ENCODE peak calls at places on chromosomes 7 and 10, in ten cellular contexts. One of them, this sample, is unnamed.

GRCh38 chr7:116726713-116727431 is 54.9 kb downstream of the MET start:
- DNase-seq in cardiac fibroblast: no peak
- DNase-seq in heart right ventricle: no peak
- DNase-seq in heart left ventricle: no peak
- DNase-seq in bronchial epithelial cell: no peak
- DNase-seq in psoas muscle: no peak
- DNase-seq in fibroblast of pulmonary artery: peak
- DNase-seq in coronary artery: no peak
- DNase-seq in fibroblast of lung: no peak
- DNase-seq in fibroblast of mammary gland: no peak
- DNase-seq in this sample: peak

GRCh38 chr10:79433324-79434222 is 11.9 kb downstream of the ZCCHC24 start:
- DNase-seq in fibroblast of pulmonary artery: no peak
- DNase-seq in coronary artery: no peak
- DNase-seq in bronchial epithelial cell: no peak
- DNase-seq in psoas muscle: no peak
- DNase-seq in heart right ventricle: no peak
- DNase-seq in fibroblast of lung: no peak
- DNase-seq in fibroblast of mammary gland: no peak
- DNase-seq in cardiac fibroblast: no peak
- DNase-seq in heart left ventricle: peak
- DNase-seq in this sample: no peak

GRCh38 chr10:84341538-84341856 is 13.1 kb downstream of the CCSER2 start:
- DNase-seq in fibroblast of mammary gland: no peak
- DNase-seq in psoas muscle: no peak
- DNase-seq in cardiac fibroblast: no peak
- DNase-seq in fibroblast of lung: no peak
- DNase-seq in coronary artery: no peak
- DNase-seq in bronchial epithelial cell: no peak
- DNase-seq in fibroblast of pulmonary artery: no peak
- DNase-seq in heart right ventricle: no peak
- DNase-seq in heart left ventricle: no peak
- DNase-seq in this sample: no peak

GRCh38 chr7:145986248-145986874 is 130.2 kb upstream of the CNTNAP2 start:
- DNase-seq in heart left ventricle: no peak
- DNase-seq in fibroblast of pulmonary artery: no peak
- DNase-seq in fibroblast of mammary gland: no peak
- DNase-seq in bronchial epithelial cell: no peak
- DNase-seq in heart right ventricle: no peak
- DNase-seq in fibroblast of lung: no peak
- DNase-seq in coronary artery: no peak
- DNase-seq in cardiac fibroblast: no peak
- DNase-seq in psoas muscle: no peak
- DNase-seq in this sample: no peak

GRCh38 chr7:134419085-134419484 is 39.8 kb downstream of the AKR1B1 start:
- DNase-seq in heart right ventricle: no peak
- DNase-seq in fibroblast of pulmonary artery: no peak
- DNase-seq in fibroblast of lung: no peak
- DNase-seq in psoas muscle: no peak
- DNase-seq in heart left ventricle: no peak
- DNase-seq in coronary artery: no peak
- DNase-seq in cardiac fibroblast: no peak
- DNase-seq in bronchial epithelial cell: no peak
- DNase-seq in fibroblast of mammary gland: no peak
- DNase-seq in this sample: no peak

GRCh38 chr10:108421256-108421655 is 1256.8 kb upstream of the SORCS1 start:
- DNase-seq in cardiac fibroblast: no peak
- DNase-seq in fibroblast of mammary gland: no peak
- DNase-seq in psoas muscle: no peak
- DNase-seq in heart right ventricle: no peak
- DNase-seq in fibroblast of pulmonary artery: no peak
- DNase-seq in heart left ventricle: no peak
- DNase-seq in bronchial epithelial cell: peak
- DNase-seq in coronary artery: no peak
- DNase-seq in fibroblast of lung: no peak
- DNase-seq in this sample: no peak

GRCh38 chr7:47495269-47495875 is 86.5 kb downstream of the TNS3 start:
- DNase-seq in bronchial epithelial cell: no peak
- DNase-seq in coronary artery: no peak
- DNase-seq in psoas muscle: no peak
- DNase-seq in cardiac fibroblast: no peak
- DNase-seq in heart left ventricle: no peak
- DNase-seq in fibroblast of mammary gland: no peak
- DNase-seq in fibroblast of lung: no peak
- DNase-seq in heart right ventricle: no peak
- DNase-seq in fibroblast of pulmonary artery: no peak
- DNase-seq in this sample: no peak

GRCh38 chr10:42783181-42783549 is 570 bp downstream of the BMS1 start:
- DNase-seq in fibroblast of mammary gland: peak
- DNase-seq in cardiac fibroblast: peak
- DNase-seq in coronary artery: no peak
- DNase-seq in heart right ventricle: no peak
- DNase-seq in bronchial epithelial cell: peak
- DNase-seq in fibroblast of lung: peak
- DNase-seq in heart left ventricle: peak
- DNase-seq in fibroblast of pulmonary artery: peak
- DNase-seq in psoas muscle: no peak
- DNase-seq in this sample: peak

GRCh38 chr10:124127965-124128810 is 34.8 kb upstream of the CHST15 start:
- DNase-seq in heart left ventricle: no peak
- DNase-seq in cardiac fibroblast: no peak
- DNase-seq in fibroblast of mammary gland: no peak
- DNase-seq in fibroblast of lung: no peak
- DNase-seq in bronchial epithelial cell: no peak
- DNase-seq in fibroblast of pulmonary artery: no peak
- DNase-seq in coronary artery: no peak
- DNase-seq in psoas muscle: no peak
- DNase-seq in heart right ventricle: no peak
- DNase-seq in this sample: no peak

GRCh38 chr10:27448926-27449325 is 55.2 kb upstream of the RAB18 start:
- DNase-seq in cardiac fibroblast: peak
- DNase-seq in heart right ventricle: no peak
- DNase-seq in fibroblast of pulmonary artery: peak
- DNase-seq in coronary artery: no peak
- DNase-seq in psoas muscle: no peak
- DNase-seq in bronchial epithelial cell: peak
- DNase-seq in fibroblast of mammary gland: peak
- DNase-seq in fibroblast of lung: peak
- DNase-seq in heart left ventricle: no peak
- DNase-seq in this sample: peak

GRCh38 chr7:82049442-82049841 is 279.6 kb upstream of the HGF start:
- DNase-seq in bronchial epithelial cell: no peak
- DNase-seq in heart right ventricle: no peak
- DNase-seq in heart left ventricle: no peak
- DNase-seq in psoas muscle: no peak
- DNase-seq in fibroblast of pulmonary artery: peak
- DNase-seq in cardiac fibroblast: peak
- DNase-seq in fibroblast of lung: peak
- DNase-seq in coronary artery: no peak
- DNase-seq in fibroblast of mammary gland: peak
- DNase-seq in this sample: no peak

GRCh38 chr7:1402110-1402790 is 57.0 kb downstream of the MICALL2 start:
- DNase-seq in fibroblast of mammary gland: no peak
- DNase-seq in coronary artery: no peak
- DNase-seq in bronchial epithelial cell: no peak
- DNase-seq in heart right ventricle: no peak
- DNase-seq in fibroblast of lung: no peak
- DNase-seq in fibroblast of pulmonary artery: no peak
- DNase-seq in cardiac fibroblast: no peak
- DNase-seq in heart left ventricle: no peak
- DNase-seq in psoas muscle: peak
- DNase-seq in this sample: no peak

GRCh38 chr7:1402791-1403755 is 56.2 kb downstream of the MICALL2 start:
- DNase-seq in fibroblast of lung: no peak
- DNase-seq in fibroblast of pulmonary artery: no peak
- DNase-seq in psoas muscle: no peak
- DNase-seq in fibroblast of mammary gland: no peak
- DNase-seq in cardiac fibroblast: no peak
- DNase-seq in heart left ventricle: no peak
- DNase-seq in coronary artery: no peak
- DNase-seq in bronchial epithelial cell: no peak
- DNase-seq in heart right ventricle: no peak
- DNase-seq in this sample: no peak

GRCh38 chr7:1401011-1401410 is 58.3 kb downstream of the MICALL2 start:
- DNase-seq in fibroblast of lung: no peak
- DNase-seq in fibroblast of mammary gland: no peak
- DNase-seq in coronary artery: no peak
- DNase-seq in fibroblast of pulmonary artery: no peak
- DNase-seq in heart right ventricle: no peak
- DNase-seq in psoas muscle: no peak
- DNase-seq in bronchial epithelial cell: no peak
- DNase-seq in cardiac fibroblast: no peak
- DNase-seq in heart left ventricle: no peak
- DNase-seq in this sample: no peak

GRCh38 chr7:1404881-1405548 is 54.3 kb downstream of the MICALL2 start:
- DNase-seq in coronary artery: no peak
- DNase-seq in heart left ventricle: no peak
- DNase-seq in fibroblast of pulmonary artery: no peak
- DNase-seq in fibroblast of mammary gland: no peak
- DNase-seq in bronchial epithelial cell: no peak
- DNase-seq in heart right ventricle: no peak
- DNase-seq in fibroblast of lung: no peak
- DNase-seq in cardiac fibroblast: no peak
- DNase-seq in psoas muscle: no peak
- DNase-seq in this sample: no peak

DNA sequence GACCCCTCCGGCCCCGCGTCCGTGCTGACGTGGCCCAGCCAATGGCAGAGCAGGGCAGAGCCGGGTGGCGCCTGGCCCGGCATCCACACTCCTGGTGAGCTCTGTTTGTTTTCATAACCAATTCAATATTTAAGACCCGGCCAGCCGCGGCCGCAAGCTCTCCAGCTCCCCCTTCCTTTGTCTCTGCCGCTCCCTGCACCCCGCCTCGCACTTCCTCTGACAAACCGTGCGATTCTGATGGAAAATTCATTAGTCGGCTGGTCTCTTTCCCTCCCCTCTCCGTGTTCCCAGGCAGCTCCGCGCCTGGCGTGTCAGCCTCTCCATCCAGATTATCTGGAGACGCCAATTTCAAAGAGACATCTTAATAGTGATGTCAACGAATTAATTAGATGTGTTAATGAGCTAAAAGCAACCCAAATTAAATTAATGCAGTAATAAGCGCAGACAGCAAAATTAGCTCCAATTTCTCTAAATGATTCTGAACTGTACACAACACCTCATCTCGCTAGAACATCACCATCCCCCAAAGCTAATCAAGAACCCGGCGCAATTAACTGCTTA is 55.3 kb downstream of the MICALL2 start:
- DNase-seq in cardiac fibroblast: peak
- DNase-seq in heart right ventricle: no peak
- DNase-seq in coronary artery: no peak
- DNase-seq in bronchial epithelial cell: no peak
- DNase-seq in psoas muscle: no peak
- DNase-seq in fibroblast of lung: peak
- DNase-seq in fibroblast of mammary gland: peak
- DNase-seq in fibroblast of pulmonary artery: peak
- DNase-seq in heart left ventricle: peak
- DNase-seq in this sample: peak
- TF ChIP-seq CTCF in cardiac fibroblast: peak
- TF ChIP-seq CTCF in heart right ventricle: no peak
- TF ChIP-seq CTCF in coronary artery: no peak
- TF ChIP-seq CTCF in bronchial epithelial cell: no peak
- TF ChIP-seq CTCF in psoas muscle: no peak
- TF ChIP-seq CTCF in fibroblast of lung: peak
- TF ChIP-seq CTCF in fibroblast of mammary gland: peak
- TF ChIP-seq CTCF in fibroblast of pulmonary artery: peak
- TF ChIP-seq CTCF in heart left ventricle: no peak
- TF ChIP-seq CTCF in this sample: no peak

GRCh38 chr7:124084024-124084423 is 51.2 kb upstream of the TMEM229A start:
- DNase-seq in fibroblast of mammary gland: no peak
- DNase-seq in bronchial epithelial cell: no peak
- DNase-seq in cardiac fibroblast: peak
- DNase-seq in fibroblast of pulmonary artery: peak
- DNase-seq in fibroblast of lung: no peak
- DNase-seq in heart left ventricle: no peak
- DNase-seq in coronary artery: no peak
- DNase-seq in psoas muscle: no peak
- DNase-seq in heart right ventricle: no peak
- DNase-seq in this sample: no peak
- H3K4me3 ChIP-seq in fibroblast of mammary gland: no peak
- H3K4me3 ChIP-seq in bronchial epithelial cell: no peak
- H3K4me3 ChIP-seq in cardiac fibroblast: no peak
- H3K4me3 ChIP-seq in fibroblast of pulmonary artery: no peak
- H3K4me3 ChIP-seq in fibroblast of lung: no peak
- H3K4me3 ChIP-seq in heart left ventricle: no peak
- H3K4me3 ChIP-seq in coronary artery: no peak
- H3K4me3 ChIP-seq in psoas muscle: no peak
- H3K4me3 ChIP-seq in heart right ventricle: no peak
- H3K4me3 ChIP-seq in this sample: no peak

GRCh38 chr7:140674899-140675701 is 2.4 kb downstream of the ADCK2 start:
- DNase-seq in bronchial epithelial cell: no peak
- DNase-seq in coronary artery: no peak
- DNase-seq in psoas muscle: no peak
- DNase-seq in heart right ventricle: no peak
- DNase-seq in fibroblast of lung: peak
- DNase-seq in fibroblast of pulmonary artery: peak
- DNase-seq in fibroblast of mammary gland: peak
- DNase-seq in cardiac fibroblast: peak
- DNase-seq in heart left ventricle: no peak
- DNase-seq in this sample: peak
- TF ChIP-seq CTCF in bronchial epithelial cell: peak
- TF ChIP-seq CTCF in coronary artery: no peak
- TF ChIP-seq CTCF in psoas muscle: peak
- TF ChIP-seq CTCF in heart right ventricle: peak
- TF ChIP-seq CTCF in fibroblast of lung: peak
- TF ChIP-seq CTCF in fibroblast of pulmonary artery: peak
- TF ChIP-seq CTCF in fibroblast of mammary gland: peak
- TF ChIP-seq CTCF in cardiac fibroblast: peak
- TF ChIP-seq CTCF in heart left ventricle: peak
- TF ChIP-seq CTCF in this sample: peak

GRCh38 chr7:155806096-155806871 is 6.0 kb downstream of the SHH start:
- DNase-seq in coronary artery: no peak
- DNase-seq in bronchial epithelial cell: no peak
- DNase-seq in heart right ventricle: no peak
- DNase-seq in cardiac fibroblast: no peak
- DNase-seq in fibroblast of mammary gland: no peak
- DNase-seq in fibroblast of lung: no peak
- DNase-seq in fibroblast of pulmonary artery: no peak
- DNase-seq in psoas muscle: no peak
- DNase-seq in heart left ventricle: no peak
- DNase-seq in this sample: no peak

GRCh38 chr7:155804897-155805825 is 7.1 kb downstream of the SHH start:
- DNase-seq in fibroblast of lung: peak
- DNase-seq in fibroblast of pulmonary artery: peak
- DNase-seq in psoas muscle: no peak
- DNase-seq in heart left ventricle: peak
- DNase-seq in fibroblast of mammary gland: peak
- DNase-seq in heart right ventricle: peak
- DNase-seq in coronary artery: no peak
- DNase-seq in bronchial epithelial cell: peak
- DNase-seq in cardiac fibroblast: peak
- DNase-seq in this sample: peak

GRCh38 chr7:155807013-155807804 is 5.1 kb downstream of the SHH start:
- DNase-seq in heart right ventricle: no peak
- DNase-seq in coronary artery: no peak
- DNase-seq in heart left ventricle: no peak
- DNase-seq in fibroblast of lung: no peak
- DNase-seq in psoas muscle: no peak
- DNase-seq in fibroblast of pulmonary artery: no peak
- DNase-seq in cardiac fibroblast: no peak
- DNase-seq in bronchial epithelial cell: no peak
- DNase-seq in fibroblast of mammary gland: no peak
- DNase-seq in this sample: no peak

GRCh38 chr7:155804431-155804831 is 7.8 kb downstream of the SHH start:
- DNase-seq in fibroblast of lung: no peak
- DNase-seq in psoas muscle: no peak
- DNase-seq in bronchial epithelial cell: no peak
- DNase-seq in heart left ventricle: no peak
- DNase-seq in heart right ventricle: no peak
- DNase-seq in fibroblast of mammary gland: no peak
- DNase-seq in coronary artery: no peak
- DNase-seq in fibroblast of pulmonary artery: no peak
- DNase-seq in cardiac fibroblast: no peak
- DNase-seq in this sample: no peak

GRCh38 chr7:155805826-155806095 is 6.5 kb downstream of the SHH start:
- DNase-seq in psoas muscle: no peak
- DNase-seq in fibroblast of mammary gland: no peak
- DNase-seq in heart left ventricle: no peak
- DNase-seq in bronchial epithelial cell: no peak
- DNase-seq in heart right ventricle: no peak
- DNase-seq in fibroblast of lung: no peak
- DNase-seq in coronary artery: no peak
- DNase-seq in fibroblast of pulmonary artery: no peak
- DNase-seq in cardiac fibroblast: no peak
- DNase-seq in this sample: no peak
- H3K4me3 ChIP-seq in psoas muscle: peak
- H3K4me3 ChIP-seq in fibroblast of mammary gland: no peak
- H3K4me3 ChIP-seq in heart left ventricle: peak
- H3K4me3 ChIP-seq in bronchial epithelial cell: peak
- H3K4me3 ChIP-seq in heart right ventricle: peak
- H3K4me3 ChIP-seq in fibroblast of lung: peak
- H3K4me3 ChIP-seq in coronary artery: peak
- H3K4me3 ChIP-seq in fibroblast of pulmonary artery: peak
- H3K4me3 ChIP-seq in cardiac fibroblast: peak
- H3K4me3 ChIP-seq in this sample: peak